ENCODE peak calls at places on chromosomes 3 and 15, in four cellular contexts. One of them, this sample, is unnamed.

GRCh38 chr15:98865397-98866339 is 141.9 kb downstream of the PGPEP1L start:
- DNase-seq in lower lobe of right lung: peak; percentile 86
- DNase-seq in right atrium auricular region: peak; percentile 78
- DNase-seq in uterus: peak; percentile 73
- DNase-seq in this sample: peak; percentile 86

GRCh38 chr3:16350041-16350952 is 85.3 kb downstream of the OXNAD1 start:
- DNase-seq in lower lobe of right lung: no peak
- DNase-seq in right atrium auricular region: no peak
- DNase-seq in uterus: no peak
- DNase-seq in this sample: no peak

GRCh38 chr3:145882416-145882815 is 278.6 kb downstream of the PLOD2 start:
- DNase-seq in lower lobe of right lung: no peak
- DNase-seq in right atrium auricular region: no peak
- DNase-seq in uterus: no peak
- DNase-seq in this sample: no peak

GRCh38 chr3:66196633-66197032 is 24.2 kb upstream of the SLC25A26 start:
- DNase-seq in lower lobe of right lung: no peak
- DNase-seq in right atrium auricular region: no peak
- DNase-seq in uterus: no peak
- DNase-seq in this sample: no peak

GRCh38 chr3:174441588-174442316 is 417.4 kb upstream of the NAALADL2 start:
- DNase-seq in lower lobe of right lung: no peak
- DNase-seq in right atrium auricular region: no peak
- DNase-seq in uterus: no peak
- DNase-seq in this sample: no peak

GRCh38 chr3:46386206-46386605 is 15.5 kb downstream of the CCR5 start:
- DNase-seq in lower lobe of right lung: no peak
- DNase-seq in right atrium auricular region: no peak
- DNase-seq in uterus: no peak
- DNase-seq in this sample: no peak

GRCh38 chr15:75200765-75201608 is 695 bp upstream of the C15orf39 start:
- DNase-seq in lower lobe of right lung: peak; percentile 83
- DNase-seq in right atrium auricular region: peak; percentile 69
- DNase-seq in uterus: peak; percentile 40
- DNase-seq in this sample: no peak

GRCh38 chr3:158961911-158962310 is 160.1 kb downstream of the MFSD1 start:
- DNase-seq in lower lobe of right lung: no peak
- DNase-seq in right atrium auricular region: no peak
- DNase-seq in uterus: no peak
- DNase-seq in this sample: no peak

GRCh38 chr15:69807752-69808151 is 290.0 kb downstream of the TLE3 start:
- DNase-seq in lower lobe of right lung: peak; percentile 64
- DNase-seq in right atrium auricular region: no peak
- DNase-seq in uterus: no peak
- DNase-seq in this sample: no peak

GRCh38 chr3:152172465-152172864 is 96.3 kb upstream of the MBNL1 start:
- DNase-seq in lower lobe of right lung: no peak
- DNase-seq in right atrium auricular region: no peak
- DNase-seq in uterus: no peak
- DNase-seq in this sample: no peak

GRCh38 chr15:98614681-98615080 is 33.7 kb upstream of the IGF1R start:
- DNase-seq in lower lobe of right lung: no peak
- DNase-seq in right atrium auricular region: no peak
- DNase-seq in uterus: no peak
- DNase-seq in this sample: no peak

GRCh38 chr3:13671536-13672233 is 122.8 kb downstream of the FBLN2 start:
- DNase-seq in lower lobe of right lung: no peak
- DNase-seq in right atrium auricular region: no peak
- DNase-seq in uterus: no peak
- DNase-seq in this sample: no peak
- TF ChIP-seq CTCF in lower lobe of right lung: no peak
- TF ChIP-seq CTCF in right atrium auricular region: no peak
- TF ChIP-seq CTCF in uterus: no peak
- TF ChIP-seq CTCF in this sample: no peak

DNA sequence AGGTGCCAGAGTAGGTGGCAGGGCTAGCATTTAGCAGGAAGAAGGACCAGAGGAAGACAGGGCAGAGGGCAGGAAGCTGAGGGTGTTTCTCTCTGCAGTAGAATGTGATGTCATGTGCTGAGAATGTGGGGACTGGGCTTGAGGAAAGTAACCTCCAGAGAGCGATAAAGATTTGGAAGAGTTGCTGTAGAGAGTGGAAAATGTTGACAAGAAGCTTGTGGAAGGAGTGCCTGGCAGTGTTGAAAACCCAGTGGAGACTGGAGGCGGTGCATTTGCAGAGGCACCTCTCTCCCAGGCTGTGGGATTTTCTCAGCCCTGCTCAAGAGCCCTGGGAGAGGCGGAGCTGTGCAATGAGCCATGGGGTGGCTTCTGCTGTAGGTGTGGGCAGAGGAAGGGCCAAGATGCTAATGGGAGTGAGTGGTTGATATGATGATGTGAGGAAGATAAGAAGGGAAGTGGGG is 54.8 kb downstream of the MESD start:
- DNase-seq in lower lobe of right lung: no peak
- DNase-seq in right atrium auricular region: no peak
- DNase-seq in uterus: no peak
- DNase-seq in this sample: no peak
- H3K27ac ChIP-seq in lower lobe of right lung: no peak overlapping the region
- H3K27ac ChIP-seq in right atrium auricular region: peak overlapping the region; percentile 61
- H3K27ac ChIP-seq in uterus: no peak overlapping the region
- H3K27ac ChIP-seq in this sample: no peak overlapping the region

GRCh38 chr3:156742401-156742800 is 68.0 kb downstream of the TIPARP start:
- DNase-seq in lower lobe of right lung: no peak
- DNase-seq in right atrium auricular region: no peak
- DNase-seq in uterus: no peak
- DNase-seq in this sample: no peak
- TF ChIP-seq CTCF in lower lobe of right lung: no peak
- TF ChIP-seq CTCF in right atrium auricular region: no peak
- TF ChIP-seq CTCF in uterus: no peak
- TF ChIP-seq CTCF in this sample: no peak

GRCh38 chr3:172692751-172693310 is 18.0 kb downstream of the NCEH1 start:
- DNase-seq in lower lobe of right lung: no peak
- DNase-seq in right atrium auricular region: no peak
- DNase-seq in uterus: no peak
- DNase-seq in this sample: no peak
- H3K27ac ChIP-seq in lower lobe of right lung: no peak overlapping the region
- H3K27ac ChIP-seq in right atrium auricular region: no peak overlapping the region
- H3K27ac ChIP-seq in uterus: no peak overlapping the region
- H3K27ac ChIP-seq in this sample: no peak overlapping the region

GRCh38 chr3:50572158-50572557 is 2.8 kb downstream of the HEMK1 start:
- DNase-seq in lower lobe of right lung: peak; percentile 82
- DNase-seq in right atrium auricular region: peak; percentile 85
- DNase-seq in uterus: peak; percentile 69
- DNase-seq in this sample: peak; percentile 80

GRCh38 chr3:50573566-50574279 is 4.4 kb downstream of the HEMK1 start:
- DNase-seq in lower lobe of right lung: peak; percentile 64
- DNase-seq in right atrium auricular region: no peak
- DNase-seq in uterus: no peak
- DNase-seq in this sample: no peak

GRCh38 chr3:50575372-50575771 is 6.0 kb downstream of the HEMK1 start:
- DNase-seq in lower lobe of right lung: no peak
- DNase-seq in right atrium auricular region: no peak
- DNase-seq in uterus: no peak
- DNase-seq in this sample: no peak

GRCh38 chr3:50572801-50573371 is 3.6 kb downstream of the HEMK1 start:
- DNase-seq in lower lobe of right lung: no peak
- DNase-seq in right atrium auricular region: no peak
- DNase-seq in uterus: no peak
- DNase-seq in this sample: no peak

GRCh38 chr3:50574280-50574831 is 5.0 kb downstream of the HEMK1 start:
- DNase-seq in lower lobe of right lung: no peak
- DNase-seq in right atrium auricular region: no peak
- DNase-seq in uterus: no peak
- DNase-seq in this sample: no peak
- TF ChIP-seq CTCF in lower lobe of right lung: no peak
- TF ChIP-seq CTCF in right atrium auricular region: no peak
- TF ChIP-seq CTCF in uterus: no peak
- TF ChIP-seq CTCF in this sample: no peak

GRCh38 chr3:42847731-42848130 is 27.9 kb downstream of the CYP8B1 start:
- DNase-seq in lower lobe of right lung: no peak
- DNase-seq in right atrium auricular region: no peak
- DNase-seq in uterus: peak; percentile 27
- DNase-seq in this sample: peak; percentile 72

GRCh38 chr3:42841332-42841731 is 32.1 kb downstream of the ACKR2 start:
- DNase-seq in lower lobe of right lung: no peak
- DNase-seq in right atrium auricular region: no peak
- DNase-seq in uterus: no peak
- DNase-seq in this sample: no peak

GRCh38 chr3:42846682-42847522 is 28.8 kb downstream of the CYP8B1 start:
- DNase-seq in lower lobe of right lung: peak; percentile 58
- DNase-seq in right atrium auricular region: no peak
- DNase-seq in uterus: no peak
- DNase-seq in this sample: peak; percentile 60

GRCh38 chr3:42844815-42845214 is 30.9 kb downstream of the CYP8B1 start:
- DNase-seq in lower lobe of right lung: no peak
- DNase-seq in right atrium auricular region: no peak
- DNase-seq in uterus: no peak
- DNase-seq in this sample: peak; percentile 57

GRCh38 chr3:42843730-42844713 is 31.7 kb downstream of the CYP8B1 start:
- DNase-seq in lower lobe of right lung: no peak
- DNase-seq in right atrium auricular region: peak; percentile 71
- DNase-seq in uterus: peak; percentile 48
- DNase-seq in this sample: peak; percentile 83
- H3K27ac ChIP-seq in lower lobe of right lung: peak overlapping the region; percentile 66
- H3K27ac ChIP-seq in right atrium auricular region: peak overlapping the region; percentile 81
- H3K27ac ChIP-seq in uterus: peak overlapping the region; percentile 54
- H3K27ac ChIP-seq in this sample: peak overlapping the region; percentile 93

GRCh38 chr15:72271221-72271620 is 1.1 kb downstream of the PARP6 start:
- DNase-seq in lower lobe of right lung: no peak
- DNase-seq in right atrium auricular region: no peak
- DNase-seq in uterus: no peak
- DNase-seq in this sample: no peak

GRCh38 chr15:72271895-72272212 is 500 bp downstream of the PARP6 start:
- DNase-seq in lower lobe of right lung: no peak
- DNase-seq in right atrium auricular region: peak; percentile 59
- DNase-seq in uterus: no peak
- DNase-seq in this sample: no peak

GRCh38 chr15:72269739-72270138 is 2.6 kb downstream of the PARP6 start:
- DNase-seq in lower lobe of right lung: no peak
- DNase-seq in right atrium auricular region: no peak
- DNase-seq in uterus: no peak
- DNase-seq in this sample: no peak

GRCh38 chr15:72272213-72272996 is at the start of gene PARP6:
- DNase-seq in lower lobe of right lung: peak; percentile 99
- DNase-seq in right atrium auricular region: peak; percentile 98
- DNase-seq in uterus: peak; percentile 98
- DNase-seq in this sample: peak; percentile 100

GRCh38 chr15:72272997-72273352 is 621 bp upstream of the PARP6 start:
- DNase-seq in lower lobe of right lung: no peak
- DNase-seq in right atrium auricular region: no peak
- DNase-seq in uterus: no peak
- DNase-seq in this sample: no peak
- TF ChIP-seq CTCF in lower lobe of right lung: no peak
- TF ChIP-seq CTCF in right atrium auricular region: no peak
- TF ChIP-seq CTCF in uterus: no peak
- TF ChIP-seq CTCF in this sample: no peak

GRCh38 chr3:124846189-124846588 is 41.0 kb downstream of the ITGB5 start:
- DNase-seq in lower lobe of right lung: no peak
- DNase-seq in right atrium auricular region: peak; percentile 80
- DNase-seq in uterus: peak; percentile 46
- DNase-seq in this sample: no peak
- H3K27ac ChIP-seq in lower lobe of right lung: peak overlapping the region; percentile 67
- H3K27ac ChIP-seq in right atrium auricular region: peak overlapping the region; percentile 80
- H3K27ac ChIP-seq in uterus: peak overlapping the region; percentile 86
- H3K27ac ChIP-seq in this sample: peak overlapping the region; percentile 93